ENCODE peak calls at places on chromosome 21, in ten cellular contexts. Y is EH; Z is iris pigment epithelial cell; X is stimulated activated CD4-positive, alpha-beta T cell treated with anti-CD3 and anti-CD28 coated beads, Interleukin-4, amount 100 ng/mL, for 24 hours; J is hepatic stellate cell; Q is activated T-helper 1 cell treated with anti-CD3 and anti-CD28 coated beads, Interleukin-12 subunit alpha, Interleukin-12 subunit beta, Interleukin-2, Interleukin-4 antibody, amounts not matched to agents 30 ng/mL and 10 ng/mL and 1 ng/mL, durations not matched to agents 14 hours and 24 hours and 36 hours; C is lower lobe of right lung; K is AG04450; T is HFF-Myc; F is neural crest cell. E is an unnamed sample.

GRCh38 chr21:42997053-42997452 is 22.7 kb downstream of the PKNOX1 start:
- DNase-seq in T (peak), J (peak), X (no peak), Z (peak), Y (peak), K (peak), C (no peak), F (no peak), Q (no peak), E (peak)

GRCh38 chr21:34690793-34691175 is 22.0 kb downstream of the CLIC6 start:
- DNase-seq in X (no peak), K (no peak), T (no peak), C (no peak), J (no peak), Z (no peak), Q (no peak), Y (no peak), F (no peak), E (no peak)

GRCh38 chr21:38955495-38955894 is 149.8 kb downstream of the ETS2 start:
- DNase-seq in T (no peak), J (peak), Y (peak), C (no peak), X (no peak), F (no peak), Q (no peak), K (no peak), Z (peak), E (no peak)

GRCh38 chr21:42731264-42732032 is 78.0 kb downstream of the PDE9A start:
- DNase-seq in Q (no peak), K (no peak), T (no peak), X (no peak), Y (no peak), J (no peak), Z (no peak), F (no peak), C (no peak), E (no peak)

GRCh38 chr21:21929228-21929627 is 931.0 kb downstream of the NCAM2 start:
- DNase-seq in J (no peak), X (no peak), T (no peak), C (no peak), Y (no peak), F (no peak), Z (no peak), Q (no peak), K (no peak), E (no peak)

GRCh38 chr21:15732996-15733329 is 3.2 kb downstream of the USP25 start:
- DNase-seq in J (no peak), K (no peak), F (no peak), Y (no peak), Q (no peak), C (no peak), Z (no peak), T (no peak), X (no peak), E (no peak)

GRCh38 chr21:45539046-45539795 is 3.0 kb downstream of the SLC19A1 start:
- DNase-seq in J (no peak), F (no peak), C (peak), Z (no peak), Y (no peak), T (no peak), K (no peak), X (no peak), Q (no peak), E (no peak)

GRCh38 chr21:45405271-45405818 is 380 bp downstream of the COL18A1 start:
- DNase-seq in C (peak), Y (peak), Q (no peak), K (no peak), F (no peak), Z (peak), T (no peak), J (peak), X (no peak), E (no peak)

GRCh38 chr21:23017989-23018388 is 2019.8 kb downstream of the NCAM2 start:
- DNase-seq in T (no peak), K (no peak), Z (no peak), Y (no peak), Q (no peak), C (no peak), F (no peak), J (no peak), X (no peak), E (no peak)

GRCh38 chr21:17611414-17612022 is 1.2 kb downstream of the BTG3 start:
- DNase-seq in F (peak), J (peak), T (peak), Y (peak), C (peak), Q (peak), X (peak), K (peak), Z (peak), E (peak)

GRCh38 chr21:16002872-16003466 is 273.2 kb downstream of the USP25 start:
- DNase-seq in F (no peak), Q (no peak), J (no peak), Y (peak), T (peak), C (no peak), X (no peak), K (no peak), Z (peak), E (peak)

GRCh38 chr21:44391345-44392091 is 38.1 kb downstream of the TRPM2 start:
- DNase-seq in T (no peak), X (no peak), Y (no peak), Q (no peak), Z (no peak), C (peak), F (no peak), K (no peak), J (no peak), E (no peak)

GRCh38 chr21:42545317-42545716 is 31.7 kb downstream of the SLC37A1 start:
- DNase-seq in Q (no peak), F (no peak), X (no peak), K (no peak), Y (no peak), J (no peak), C (no peak), Z (no peak), T (no peak), E (no peak)

GRCh38 chr21:25953659-25954058 is 216.9 kb downstream of the APP start:
- DNase-seq in J (no peak), Z (no peak), Y (peak), F (no peak), K (no peak), Q (no peak), X (no peak), T (no peak), C (no peak), E (no peak)

GRCh38 chr21:34875830-34876229 is 173.3 kb downstream of the RUNX1 start:
- DNase-seq in C (no peak), K (no peak), Y (peak), J (no peak), Z (no peak), F (no peak), X (no peak), T (no peak), Q (no peak), E (no peak)

GRCh38 chr21:46448108-46448507 is 10.6 kb upstream of the DIP2A start:
- DNase-seq in C (no peak), F (no peak), X (no peak), Z (no peak), J (no peak), Q (no peak), Y (no peak), K (no peak), T (no peak), E (no peak)

GRCh38 chr21:44021064-44021463 is 9.0 kb downstream of the TRAPPC10 start:
- DNase-seq in F (no peak), Y (no peak), Z (no peak), Q (no peak), J (no peak), X (no peak), K (no peak), T (no peak), C (no peak), E (no peak)

GRCh38 chr21:44602474-44602871 is 2.1 kb downstream of the KRTAP10-7 start:
- DNase-seq in F (no peak), Y (no peak), X (no peak), Z (no peak), Q (no peak), K (no peak), J (no peak), C (no peak), T (no peak), E (no peak)

GRCh38 chr21:44865561-44866280 is 7.8 kb downstream of the PTTG1IP start:
- DNase-seq in Y (no peak), Q (no peak), T (no peak), J (no peak), X (peak), C (no peak), Z (peak), K (no peak), F (no peak), E (no peak)

GRCh38 chr21:8992731-8993174 is 1528.6 kb upstream of the TPTE start:
- DNase-seq in F (no peak), J (no peak), X (no peak), Y (no peak), C (no peak), K (no peak), T (no peak), Q (no peak), Z (no peak), E (no peak)

GRCh38 chr21:42405064-42406059 is 1.7 kb downstream of the UBASH3A start:
- DNase-seq in Z (no peak), X (no peak), Q (no peak), Y (no peak), C (no peak), T (no peak), K (no peak), F (no peak), J (no peak), E (no peak)

GRCh38 chr21:46188226-46189212 is 4.3 kb upstream of the SPATC1L start:
- DNase-seq in C (no peak), Z (peak), Y (peak), Q (no peak), J (peak), T (no peak), K (no peak), X (no peak), F (no peak), E (no peak)

GRCh38 chr21:37219766-37220432 is 47.2 kb downstream of the VPS26C start:
- DNase-seq in Z (peak), J (no peak), Q (no peak), C (no peak), T (no peak), X (peak), K (no peak), F (no peak), Y (peak), E (no peak)

GRCh38 chr21:26624983-26625519 is 52.0 kb upstream of the CYYR1 start:
- DNase-seq in J (no peak), Q (no peak), X (no peak), K (no peak), Y (no peak), C (no peak), Z (no peak), T (no peak), F (no peak), E (no peak)

GRCh38 chr21:32908529-32908928 is 117.2 kb upstream of the OLIG2 start:
- DNase-seq in J (no peak), F (no peak), Z (no peak), Y (no peak), Q (no peak), X (no peak), T (no peak), K (no peak), C (no peak), E (no peak)

GRCh38 chr21:36663033-36663855 is 35.7 kb upstream of the SIM2 start:
- DNase-seq in F (no peak), Y (peak), X (no peak), Z (peak), J (no peak), Q (no peak), K (no peak), C (no peak), T (no peak), E (no peak)

GRCh38 chr21:36134820-36135390 is at the start of gene CBR3:
- DNase-seq in C (peak), J (peak), Q (peak), Y (peak), T (no peak), X (peak), K (no peak), Z (peak), F (peak), E (no peak)

GRCh38 chr21:34086887-34087306 is 13.5 kb downstream of the MRPS6 start:
- DNase-seq in C (no peak), J (no peak), F (no peak), Y (no peak), T (no peak), X (no peak), K (no peak), Z (no peak), Q (no peak), E (no peak)

GRCh38 chr21:33301632-33302002 is 23.2 kb upstream of the IFNAR1 start:
- DNase-seq in Y (no peak), T (no peak), F (no peak), Q (no peak), C (no peak), J (no peak), Z (no peak), X (no peak), K (no peak), E (no peak)

GRCh38 chr21:36169465-36170128 is 13.0 kb downstream of the DOP1B start:
- DNase-seq in Q (no peak), Z (no peak), C (peak), J (no peak), K (no peak), Y (no peak), T (no peak), F (no peak), X (no peak), E (no peak)